ENCODE peak calls at places on chromosomes 13 and 19, in ten cellular contexts. J is NCI-H446 treated with DMSO at 0.1 percent for 48 hours; G is EH; F is anterior cingulate cortex; C is lower leg skin; X is heart right ventricle; T is foreskin fibroblast; V is DND-41; Y is activated CD8-positive, alpha-beta T cell treated with anti-CD3 and anti-CD28 coated beads for 36 hours; M is GM06990. P is an unnamed sample.
A peak's percentile ranks its signal among the peaks of the same experiment; 100 is the strongest.

GRCh38 chr13:97222934-97223710 is 989 bp downstream of the MBNL2 start:
- DNase-seq in V (no peak), J (no peak), T (peak; percentile 14), Y (no peak), G (no peak), X (no peak), C (no peak), F (no peak), M (no peak), P (no peak)

GRCh38 chr13:97810152-97810551 is 143.3 kb upstream of the IPO5 start:
- DNase-seq in T (no peak), Y (no peak), G (peak; percentile 5), M (no peak), C (no peak), X (no peak), F (no peak), J (no peak), V (no peak), P (no peak)

GRCh38 chr19:15673176-15673654 is 328 bp downstream of the CYP4F12 start:
- DNase-seq in X (peak; percentile 23), J (no peak), M (no peak), G (no peak), V (no peak), F (no peak), C (no peak), T (no peak), Y (peak; percentile 21), P (no peak)

GRCh38 chr19:47723573-47723923 is 10.3 kb downstream of the EHD2 start:
- DNase-seq in X (peak; percentile 54), G (peak; percentile 92), C (peak; percentile 59), F (no peak), V (peak; percentile 51), T (peak; percentile 85), M (no peak), J (peak; percentile 47), Y (peak; percentile 53), P (no peak)

GRCh38 chr13:38662362-38662761 is 24.5 kb upstream of the FREM2 start:
- DNase-seq in C (no peak), X (no peak), Y (no peak), T (no peak), F (no peak), G (no peak), J (peak; percentile 53), V (no peak), M (no peak), P (no peak)

GRCh38 chr19:15296841-15297415 is 35.4 kb downstream of the BRD4 start:
- DNase-seq in X (no peak), V (peak; percentile 52), F (no peak), M (no peak), Y (no peak), G (no peak), T (no peak), C (no peak), J (no peak), P (no peak)

GRCh38 chr19:45451181-45451849 is 16.5 kb upstream of the FOSB start:
- DNase-seq in C (no peak), X (no peak), M (peak; percentile 54), F (no peak), Y (peak; percentile 60), T (peak; percentile 43), G (peak; percentile 78), V (peak; percentile 48), J (no peak), P (no peak)

GRCh38 chr13:43229506-43229905 is 206.1 kb downstream of the DNAJC15 start:
- DNase-seq in F (no peak), M (no peak), T (peak; percentile 62), V (no peak), J (peak; percentile 72), G (peak; percentile 90), C (no peak), X (no peak), Y (no peak), P (no peak)

GRCh38 chr13:36358352-36358751 is 12.2 kb upstream of the SPART start:
- DNase-seq in V (no peak), Y (no peak), M (no peak), T (no peak), F (no peak), G (no peak), C (no peak), J (no peak), X (no peak), P (no peak)

GRCh38 chr13:75368167-75368566 is 113.8 kb downstream of the TBC1D4 start:
- DNase-seq in Y (peak; percentile 10), X (no peak), J (no peak), T (peak; percentile 85), G (peak; percentile 89), V (no peak), M (no peak), F (no peak), C (no peak), P (no peak)

GRCh38 chr19:10104665-10105221 is 1.4 kb upstream of the PPAN start:
- DNase-seq in X (no peak), V (peak; percentile 25), C (no peak), Y (peak; percentile 95), T (no peak), J (no peak), F (no peak), M (peak; percentile 86), G (no peak), P (peak; percentile 55)

GRCh38 chr19:31261651-31262331 is 87.4 kb downstream of the TSHZ3 start:
- DNase-seq in V (no peak), T (no peak), Y (no peak), M (no peak), F (no peak), J (no peak), G (no peak), C (no peak), X (no peak), P (no peak)

GRCh38 chr19:29404951-29405727 is 120.7 kb upstream of the VSTM2B start:
- DNase-seq in C (no peak), M (no peak), J (peak; percentile 59), V (no peak), T (no peak), X (no peak), F (no peak), Y (no peak), G (no peak), P (no peak)

GRCh38 chr13:60798503-60798902 is 401.5 kb downstream of the TDRD3 start:
- DNase-seq in Y (no peak), J (no peak), V (no peak), T (no peak), M (no peak), C (no peak), X (no peak), G (no peak), F (no peak), P (no peak)

GRCh38 chr13:32381539-32381938 is 46.4 kb downstream of the N4BP2L1 start:
- DNase-seq in J (no peak), X (no peak), G (peak; percentile 30), F (no peak), T (no peak), M (no peak), Y (peak; percentile 9), V (peak; percentile 9), C (no peak), P (no peak)

GRCh38 chr19:1304197-1304924 is 18.7 kb downstream of the EFNA2 start:
- DNase-seq in T (no peak), Y (no peak), J (no peak), X (no peak), V (no peak), M (no peak), G (no peak), F (no peak), C (no peak), P (no peak)

GRCh38 chr19:15502264-15502663 is 6.1 kb upstream of the CYP4F22 start:
- DNase-seq in G (no peak), J (no peak), C (no peak), X (no peak), V (no peak), F (no peak), M (no peak), Y (no peak), T (no peak), P (no peak)

GRCh38 chr19:19134687-19135158 is 3.6 kb downstream of the TMEM161A start:
- DNase-seq in J (no peak), Y (peak; percentile 60), V (peak; percentile 30), T (no peak), X (no peak), G (no peak), M (peak; percentile 68), F (no peak), C (no peak), P (peak; percentile 35)

GRCh38 chr13:113938716-113939115 is 35.2 kb downstream of the C13orf46 start:
- DNase-seq in C (no peak), F (no peak), V (no peak), X (no peak), M (no peak), T (no peak), J (no peak), G (no peak), Y (no peak), P (no peak)

GRCh38 chr13:102461302-102461701 is 59.5 kb upstream of the FGF14 start:
- DNase-seq in T (no peak), G (no peak), J (no peak), M (no peak), V (no peak), X (no peak), F (no peak), C (no peak), Y (no peak), P (no peak)

GRCh38 chr19:2455481-2456300 is 1.1 kb downstream of the LMNB2 start:
- DNase-seq in Y (peak; percentile 69), C (no peak), G (peak; percentile 34), V (peak; percentile 52), F (peak; percentile 39), M (peak; percentile 70), J (no peak), X (peak; percentile 39), T (no peak), P (peak; percentile 25)

GRCh38 chr19:22882797-22883196 is 50.7 kb downstream of the ZNF723 start:
- DNase-seq in G (peak; percentile 26), M (no peak), J (no peak), F (no peak), Y (no peak), V (peak; percentile 16), X (no peak), T (peak; percentile 3), C (no peak), P (no peak)

GRCh38 chr13:25109341-25109740 is 13.4 kb downstream of the PABPC3 start:
- DNase-seq in C (no peak), X (no peak), F (no peak), G (no peak), T (no peak), Y (no peak), J (no peak), V (no peak), M (no peak), P (no peak)

GRCh38 chr19:38849746-38850230 is at the start of gene HNRNPL:
- DNase-seq in J (no peak), T (no peak), X (peak; percentile 99), M (peak; percentile 98), Y (peak; percentile 99), G (no peak), V (no peak), F (peak; percentile 97), C (no peak), P (peak; percentile 99)